ENCODE peak calls at places on chromosomes 4 and X, in four cellular contexts. V, H, N and Q are unnamed samples.
A peak's percentile ranks its signal among the peaks of the same experiment; 100 is the strongest.

GRCh38 chr4:158020175-158020574 is 152.7 kb downstream of the GASK1B start:
- DNase-seq in N (peak; percentile 96), V (peak; percentile 86), H (peak; percentile 36), Q (peak; percentile 84)

GRCh38 chrX:110420771-110421498 is 62.3 kb downstream of the RTL9 start:
- DNase-seq in V (no peak), H (no peak), N (no peak), Q (no peak)

GRCh38 chr4:87949961-87950360 is 25.6 kb upstream of the SPP1 start:
- DNase-seq in H (no peak), N (peak; percentile 89), V (no peak), Q (peak; percentile 62)

GRCh38 chrX:30521440-30522182 is 56.0 kb downstream of the TASL start:
- DNase-seq in H (no peak), N (no peak), V (no peak), Q (peak; percentile 19)

GRCh38 chrX:42094208-42094607 is 170.9 kb upstream of the CASK start:
- DNase-seq in H (no peak), V (no peak), N (no peak), Q (peak; percentile 25)

GRCh38 chrX:49838374-49838773 is 9.3 kb downstream of the PAGE4 start:
- DNase-seq in N (peak; percentile 12), H (no peak), V (no peak), Q (peak; percentile 21)

GRCh38 chrX:134659761-134660160 is 1.5 kb upstream of the PLAC1 start:
- DNase-seq in V (no peak), H (no peak), N (no peak), Q (peak; percentile 61)

GRCh38 chr4:158018090-158018808 is 154.6 kb downstream of the GASK1B start:
- DNase-seq in N (peak; percentile 67), H (no peak), V (no peak), Q (no peak)

GRCh38 chr4:88792821-88793220 is 95.2 kb upstream of the NAP1L5 start:
- DNase-seq in V (no peak), N (peak; percentile 10), H (no peak), Q (no peak)

GRCh38 chr4:69828828-69829227 is 31.1 kb downstream of the SULT1E1 start:
- DNase-seq in H (no peak), N (no peak), V (no peak), Q (no peak)

GRCh38 chr4:144169211-144169610 is 28.7 kb upstream of the GYPA start:
- DNase-seq in V (no peak), N (no peak), H (no peak), Q (peak; percentile 24)

GRCh38 chr4:3769642-3770184 is 3.5 kb downstream of the ADRA2C start:
- DNase-seq in V (no peak), H (no peak), N (no peak), Q (no peak)
- H3K4me3 ChIP-seq in V (no peak overlapping the region), H (no peak overlapping the region), N (no peak overlapping the region), Q (no peak overlapping the region)

GRCh38 chr4:185120631-185120946 is 22.5 kb upstream of the SLC25A4 start:
- DNase-seq in H (no peak), N (no peak), V (no peak), Q (no peak)
- H3K27me3 ChIP-seq in H (no peaks in the 10 kb centered on the region), N (peaks cover 4% of the 10 kb centered on the region), V (peaks cover 5% of the 10 kb centered on the region), Q (no peaks in the 10 kb centered on the region)

GRCh38 chr4:121118344-121118743 is 45.8 kb downstream of the TNIP3 start:
- DNase-seq in V (no peak), H (no peak), N (no peak), Q (no peak)

GRCh38 chr4:121108557-121108956 is 36.2 kb upstream of the NDNF start:
- DNase-seq in V (no peak), N (no peak), H (no peak), Q (no peak)

GRCh38 chr4:121114756-121115155 is 42.4 kb upstream of the NDNF start:
- DNase-seq in N (no peak), H (no peak), V (no peak), Q (no peak)

GRCh38 chr4:121112530-121112929 is 40.2 kb upstream of the NDNF start:
- DNase-seq in V (no peak), N (peak; percentile 7), H (no peak), Q (peak; percentile 4)

DNA sequence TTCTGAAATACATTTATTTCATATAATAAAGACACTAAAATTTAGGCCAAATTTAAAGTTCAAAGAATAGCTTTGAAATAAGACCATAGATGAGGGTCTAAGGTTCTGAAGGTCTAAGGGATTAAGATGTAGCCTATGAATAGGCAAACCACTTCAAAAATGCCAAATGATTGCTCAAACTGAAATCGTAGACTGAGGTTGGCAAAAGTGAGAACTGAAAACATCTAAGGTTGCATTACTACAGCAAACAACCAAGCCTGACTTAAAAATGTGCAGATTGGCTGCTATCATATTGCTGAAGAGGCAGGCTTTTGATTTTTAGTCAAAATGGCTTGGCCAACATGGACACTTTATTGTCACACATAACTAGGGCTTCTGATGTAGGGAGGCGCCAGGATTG is 41.3 kb upstream of the NDNF start:
- DNase-seq in H (no peak), N (no peak), V (no peak), Q (no peak)
- TF ChIP-seq CTCF in H (no peak), N (no peak), V (no peak), Q (no peak)

GRCh38 chr4:51843309-51844156 is 580 bp downstream of the DCUN1D4 start:
- DNase-seq in V (no peak), H (peak; percentile 73), N (peak; percentile 54), Q (peak; percentile 29)

GRCh38 chr4:51845736-51846135 is 2.8 kb downstream of the DCUN1D4 start:
- DNase-seq in H (no peak), N (no peak), V (no peak), Q (no peak)

GRCh38 chr4:51844157-51845054 is 1.5 kb downstream of the DCUN1D4 start:
- DNase-seq in N (peak; percentile 89), V (peak; percentile 82), H (peak; percentile 94), Q (peak; percentile 85)

GRCh38 chr4:51842554-51843308 is at the start of gene DCUN1D4:
- DNase-seq in V (peak; percentile 99), N (peak; percentile 100), H (peak; percentile 100), Q (peak; percentile 96)

DNA sequence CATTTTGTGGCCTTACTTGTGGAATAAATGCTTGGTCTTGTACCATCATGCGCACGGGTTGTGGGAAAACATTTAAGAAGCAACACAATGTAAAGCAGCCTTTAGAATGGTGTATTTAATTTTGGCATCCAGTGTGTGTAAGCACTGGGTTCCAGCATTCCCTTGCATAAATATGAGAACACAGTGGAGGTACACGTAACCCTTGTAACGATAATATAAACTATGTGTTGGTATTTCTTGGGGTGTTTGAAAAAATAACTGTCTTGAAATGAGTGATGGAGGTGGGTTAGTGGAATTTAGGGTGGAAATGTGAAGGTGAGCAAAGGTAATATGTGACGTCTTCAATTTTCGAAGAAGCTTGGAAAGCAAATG is 2.1 kb downstream of the DCUN1D4 start:
- DNase-seq in V (no peak), H (no peak), N (no peak), Q (no peak)
- H3K4me3 ChIP-seq in V (peak overlapping the region; percentile 82), H (no peak overlapping the region), N (peak overlapping the region; percentile 61), Q (peak overlapping the region; percentile 88)

DNA sequence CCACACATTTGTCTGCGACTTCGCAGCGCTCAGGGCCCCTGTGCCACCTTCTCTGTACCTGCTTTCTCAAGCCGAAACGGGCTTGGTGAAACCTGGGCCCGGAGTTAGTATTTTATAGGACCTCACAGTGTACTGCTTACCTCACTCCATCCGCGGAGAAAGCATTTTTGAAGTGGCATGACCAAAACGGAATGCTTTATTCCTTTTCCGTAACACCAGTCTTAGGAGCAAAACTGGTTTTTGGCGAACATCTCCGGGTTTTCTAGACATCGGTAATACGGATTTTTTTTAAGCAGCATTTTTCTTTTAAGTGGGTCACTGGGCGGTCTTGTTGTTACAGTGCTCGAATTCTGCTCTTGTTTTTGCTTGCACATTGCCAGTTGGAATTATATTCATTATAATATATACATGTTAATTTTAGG is 3.6 kb downstream of the ZIC3 start:
- DNase-seq in V (no peak), N (no peak), H (no peak), Q (no peak)
- H3K27me3 ChIP-seq in V (peaks cover 27% of the 10 kb centered on the region), N (peaks cover 34% of the 10 kb centered on the region), H (no peaks in the 10 kb centered on the region), Q (peaks cover 30% of the 10 kb centered on the region)

GRCh38 chr4:186621959-186622553 is 66.7 kb upstream of the MTNR1A start:
- DNase-seq in V (peak; percentile 65), N (no peak), H (no peak), Q (no peak)
- TF ChIP-seq CTCF in V (peak; percentile 80), N (no peak), H (peak; percentile 36), Q (no peak)

GRCh38 chr4:93771640-93772411 is 56.7 kb upstream of the ATOH1 start:
- DNase-seq in V (no peak), H (no peak), N (no peak), Q (no peak)
- H3K4me3 ChIP-seq in V (no peak overlapping the region), H (no peak overlapping the region), N (no peak overlapping the region), Q (no peak overlapping the region)

GRCh38 chr4:1511441-1512041 is 105.3 kb upstream of the NKX1-1 start:
- DNase-seq in N (peak; percentile 7), H (no peak), V (no peak), Q (peak; percentile 8)
- H3K27me3 ChIP-seq in N (no peaks in the 10 kb centered on the region), H (peaks cover 5% of the 10 kb centered on the region), V (peaks cover 44% of the 10 kb centered on the region), Q (peaks cover 3% of the 10 kb centered on the region)